ENCODE peak calls at places on chromosomes 16 and 17, in ten cellular contexts. C is fibroblast of pulmonary artery, K is GM06990, G is astrocyte of the spinal cord, R is cardiac fibroblast, P is endothelial cell of umbilical vein, Q is GM13977, U is left ventricle myocardium inferior, V is GM10248, M is dorsolateral prefrontal cortex. D is an unnamed sample.

GRCh38 chr17:73791644-73792043 is 147.4 kb upstream of the SDK2 start:
- DNase-seq in C (no peak), K (no peak), G (no peak), R (no peak), P (no peak), Q (no peak), U (no peak), V (no peak), M (peak; percentile 56), D (no peak)

GRCh38 chr16:67162439-67163163 is 1.9 kb upstream of the HSF4 start:
- DNase-seq in C (peak; percentile 34), K (no peak), G (no peak), R (no peak), P (no peak), Q (no peak), U (no peak), V (no peak), M (no peak), D (no peak)

GRCh38 chr16:65176603-65177002 is 54.7 kb upstream of the CDH11 start:
- DNase-seq in C (peak; percentile 78), K (no peak), G (peak; percentile 84), R (peak; percentile 86), P (no peak), Q (no peak), U (peak; percentile 54), V (no peak), M (no peak), D (no peak)

GRCh38 chr17:75267403-75268232 is 3.4 kb downstream of the MIF4GD start:
- DNase-seq in C (no peak), K (no peak), G (no peak), R (no peak), P (peak; percentile 17), Q (no peak), U (no peak), V (no peak), M (no peak), D (no peak)

GRCh38 chr16:87823146-87823929 is 46.0 kb downstream of the SLC7A5 start:
- DNase-seq in C (no peak), K (no peak), G (no peak), R (no peak), P (no peak), Q (no peak), U (no peak), V (no peak), M (no peak), D (no peak)

GRCh38 chr17:75535119-75535537 is 9.6 kb downstream of the LLGL2 start:
- DNase-seq in C (no peak), K (peak; percentile 71), G (no peak), R (no peak), P (no peak), Q (peak; percentile 61), U (no peak), V (no peak), M (no peak), D (peak; percentile 73)

GRCh38 chr17:49216953-49217650 is 6.6 kb downstream of the ABI3 start:
- DNase-seq in C (no peak), K (no peak), G (no peak), R (no peak), P (no peak), Q (no peak), U (peak; percentile 63), V (no peak), M (no peak), D (no peak)

GRCh38 chr17:56441331-56441730 is 152.2 kb upstream of the NOG start:
- DNase-seq in C (peak; percentile 28), K (no peak), G (peak; percentile 16), R (peak; percentile 21), P (peak; percentile 14), Q (no peak), U (no peak), V (no peak), M (no peak), D (no peak)

GRCh38 chr16:30747331-30747730 is 894 bp upstream of the PHKG2 start:
- DNase-seq in C (no peak), K (no peak), G (peak; percentile 28), R (peak; percentile 17), P (no peak), Q (no peak), U (no peak), V (no peak), M (no peak), D (no peak)

GRCh38 chr16:83272201-83272600 is 535.6 kb upstream of the HSBP1 start:
- DNase-seq in C (peak; percentile 10), K (no peak), G (no peak), R (no peak), P (no peak), Q (no peak), U (no peak), V (no peak), M (no peak), D (no peak)

GRCh38 chr17:31700973-31701372 is 158.1 kb downstream of the COPRS start:
- DNase-seq in C (no peak), K (no peak), G (no peak), R (no peak), P (no peak), Q (no peak), U (no peak), V (no peak), M (no peak), D (no peak)

GRCh38 chr17:43367588-43368242 is 31.1 kb upstream of the ARL4D start:
- DNase-seq in C (peak; percentile 95), K (peak; percentile 79), G (peak; percentile 92), R (peak; percentile 96), P (no peak), Q (peak; percentile 70), U (no peak), V (peak; percentile 60), M (no peak), D (peak; percentile 66)

GRCh38 chr17:21756856-21757619 is 64.7 kb downstream of the KCNJ18 start:
- DNase-seq in C (no peak), K (no peak), G (no peak), R (no peak), P (no peak), Q (no peak), U (no peak), V (no peak), M (no peak), D (no peak)

GRCh38 chr17:1252203-1252608 is 18.0 kb upstream of the BHLHA9 start:
- DNase-seq in C (peak; percentile 43), K (no peak), G (no peak), R (peak; percentile 69), P (no peak), Q (no peak), U (peak; percentile 47), V (no peak), M (no peak), D (no peak)

GRCh38 chr17:7313028-7313889 is 1.9 kb downstream of the GPS2 start:
- DNase-seq in C (no peak), K (no peak), G (no peak), R (no peak), P (no peak), Q (no peak), U (no peak), V (no peak), M (no peak), D (no peak)

GRCh38 chr16:14600164-14600563 is 29.9 kb downstream of the PARN start:
- DNase-seq in C (peak; percentile 61), K (no peak), G (peak; percentile 52), R (peak; percentile 61), P (peak; percentile 54), Q (peak; percentile 42), U (no peak), V (peak; percentile 28), M (no peak), D (no peak)

GRCh38 chr17:58666858-58667267 is 25.0 kb downstream of the TEX14 start:
- DNase-seq in C (peak; percentile 95), K (no peak), G (peak; percentile 29), R (peak; percentile 91), P (peak; percentile 76), Q (no peak), U (peak; percentile 66), V (no peak), M (peak; percentile 39), D (no peak)

GRCh38 chr17:5706835-5707234 is 122.5 kb upstream of the NLRP1 start:
- DNase-seq in C (peak; percentile 65), K (peak; percentile 27), G (peak; percentile 56), R (peak; percentile 63), P (peak; percentile 68), Q (peak; percentile 65), U (peak; percentile 34), V (peak; percentile 73), M (peak; percentile 79), D (peak; percentile 72)

GRCh38 chr16:59067207-59067606 is 333.1 kb upstream of the GOT2 start:
- DNase-seq in C (peak; percentile 33), K (no peak), G (no peak), R (no peak), P (peak; percentile 98), Q (no peak), U (no peak), V (no peak), M (no peak), D (no peak)

GRCh38 chr16:49673442-49673841 is 182.5 kb downstream of the ZNF423 start:
- DNase-seq in C (no peak), K (no peak), G (no peak), R (no peak), P (no peak), Q (no peak), U (no peak), V (no peak), M (no peak), D (no peak)
- TF ChIP-seq CTCF in C (no peak), K (no peak), G (no peak), R (no peak), P (no peak), Q (no peak), U (no peak), V (no peak), M (no peak), D (no peak)

GRCh38 chr17:10357768-10358167 is 15.0 kb downstream of the MYH13 start:
- DNase-seq in C (no peak), K (peak; percentile 38), G (no peak), R (no peak), P (no peak), Q (peak; percentile 55), U (no peak), V (peak; percentile 50), M (no peak), D (peak; percentile 56)
- TF ChIP-seq CTCF in C (peak; percentile 46), K (peak; percentile 84), G (peak; percentile 26), R (peak; percentile 42), P (peak; percentile 12), Q (peak; percentile 59), U (peak; percentile 57), V (peak; percentile 50), M (peak; percentile 41), D (peak; percentile 51)

DNA sequence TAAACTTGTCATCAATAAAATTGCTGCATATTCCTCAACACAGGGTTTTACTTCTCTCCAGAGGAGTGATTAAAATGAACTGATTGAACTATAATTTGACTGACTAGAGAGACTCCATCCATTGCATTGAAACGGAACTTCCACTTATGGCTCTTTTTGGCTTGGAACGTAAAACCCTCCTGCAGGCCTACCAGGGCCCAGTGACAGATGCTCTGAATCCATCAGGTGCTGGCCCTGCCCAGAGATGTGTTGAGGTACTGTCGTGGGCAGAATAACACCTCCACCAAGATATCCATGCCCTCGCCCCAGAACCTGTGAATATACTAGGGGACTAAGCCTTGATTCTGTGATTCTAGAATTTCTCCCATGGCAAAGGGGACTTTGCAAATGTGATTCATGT is 45.4 kb downstream of the CBLN1 start:
- DNase-seq in C (no peak), K (no peak), G (no peak), R (no peak), P (no peak), Q (no peak), U (no peak), V (no peak), M (no peak), D (no peak)
- TF ChIP-seq CTCF in C (no peak), K (no peak), G (no peak), R (no peak), P (no peak), Q (no peak), U (no peak), V (no peak), M (no peak), D (no peak)

GRCh38 chr16:16025214-16025968 is 76.0 kb downstream of the ABCC1 start:
- DNase-seq in C (peak; percentile 79), K (peak; percentile 50), G (peak; percentile 97), R (peak; percentile 74), P (peak; percentile 89), Q (peak; percentile 75), U (no peak), V (peak; percentile 80), M (no peak), D (peak; percentile 83)
- TF ChIP-seq CTCF in C (no peak), K (no peak), G (peak; percentile 27), R (no peak), P (no peak), Q (no peak), U (no peak), V (no peak), M (no peak), D (no peak)